ENCODE peak calls at places on chromosomes 3 and 15, in eight cellular contexts. One of them, this sample, is unnamed.

GRCh38 chr15:99481406-99481805 is 84.4 kb upstream of the MEF2A start:
- DNase-seq in Panc1: no peak
- DNase-seq in T1000: no peak
- DNase-seq in NCI-H1436: no peak
- DNase-seq in activated CD4-positive, alpha-beta T cell treated with anti-CD3 and anti-CD28 coated beads for 36 hours: no peak
- DNase-seq in cerebellar cortex: no peak
- DNase-seq in AG09309: no peak
- DNase-seq in stimulated activated CD4-positive, alpha-beta T cell treated with anti-CD3 and anti-CD28 coated beads, Interleukin-2, amount 100 ng/mL, for 48 hours: no peak
- DNase-seq in this sample: no peak

GRCh38 chr3:186219211-186219638 is 110.3 kb upstream of the ETV5 start:
- DNase-seq in stimulated activated CD4-positive, alpha-beta T cell treated with anti-CD3 and anti-CD28 coated beads, Interleukin-2, amount 100 ng/mL, for 48 hours: no peak
- DNase-seq in NCI-H1436: no peak
- DNase-seq in Panc1: no peak
- DNase-seq in T1000: no peak
- DNase-seq in cerebellar cortex: peak; percentile 53
- DNase-seq in AG09309: no peak
- DNase-seq in activated CD4-positive, alpha-beta T cell treated with anti-CD3 and anti-CD28 coated beads for 36 hours: no peak
- DNase-seq in this sample: peak; percentile 32

GRCh38 chr3:97815149-97815917 is 6.5 kb upstream of the CRYBG3 start:
- DNase-seq in NCI-H1436: no peak
- DNase-seq in Panc1: no peak
- DNase-seq in cerebellar cortex: no peak
- DNase-seq in stimulated activated CD4-positive, alpha-beta T cell treated with anti-CD3 and anti-CD28 coated beads, Interleukin-2, amount 100 ng/mL, for 48 hours: peak; percentile 14
- DNase-seq in AG09309: no peak
- DNase-seq in activated CD4-positive, alpha-beta T cell treated with anti-CD3 and anti-CD28 coated beads for 36 hours: peak; percentile 72
- DNase-seq in T1000: no peak
- DNase-seq in this sample: no peak

GRCh38 chr15:56765252-56765651 is 31.9 kb upstream of the ZNF280D start:
- DNase-seq in AG09309: no peak
- DNase-seq in NCI-H1436: no peak
- DNase-seq in activated CD4-positive, alpha-beta T cell treated with anti-CD3 and anti-CD28 coated beads for 36 hours: no peak
- DNase-seq in T1000: no peak
- DNase-seq in cerebellar cortex: no peak
- DNase-seq in stimulated activated CD4-positive, alpha-beta T cell treated with anti-CD3 and anti-CD28 coated beads, Interleukin-2, amount 100 ng/mL, for 48 hours: no peak
- DNase-seq in Panc1: no peak
- DNase-seq in this sample: no peak

GRCh38 chr3:190279690-190280089 is 42.6 kb downstream of the CLDN1 start:
- DNase-seq in NCI-H1436: no peak
- DNase-seq in T1000: no peak
- DNase-seq in cerebellar cortex: no peak
- DNase-seq in activated CD4-positive, alpha-beta T cell treated with anti-CD3 and anti-CD28 coated beads for 36 hours: no peak
- DNase-seq in stimulated activated CD4-positive, alpha-beta T cell treated with anti-CD3 and anti-CD28 coated beads, Interleukin-2, amount 100 ng/mL, for 48 hours: no peak
- DNase-seq in Panc1: no peak
- DNase-seq in AG09309: no peak
- DNase-seq in this sample: peak; percentile 4

GRCh38 chr3:11211531-11212300 is 57.4 kb downstream of the HRH1 start:
- DNase-seq in T1000: no peak
- DNase-seq in stimulated activated CD4-positive, alpha-beta T cell treated with anti-CD3 and anti-CD28 coated beads, Interleukin-2, amount 100 ng/mL, for 48 hours: no peak
- DNase-seq in Panc1: no peak
- DNase-seq in activated CD4-positive, alpha-beta T cell treated with anti-CD3 and anti-CD28 coated beads for 36 hours: no peak
- DNase-seq in AG09309: no peak
- DNase-seq in NCI-H1436: no peak
- DNase-seq in cerebellar cortex: no peak
- DNase-seq in this sample: peak; percentile 45

GRCh38 chr3:16945330-16945729 is 60.6 kb downstream of the PLCL2 start:
- DNase-seq in AG09309: no peak
- DNase-seq in stimulated activated CD4-positive, alpha-beta T cell treated with anti-CD3 and anti-CD28 coated beads, Interleukin-2, amount 100 ng/mL, for 48 hours: no peak
- DNase-seq in T1000: no peak
- DNase-seq in Panc1: no peak
- DNase-seq in cerebellar cortex: no peak
- DNase-seq in activated CD4-positive, alpha-beta T cell treated with anti-CD3 and anti-CD28 coated beads for 36 hours: no peak
- DNase-seq in NCI-H1436: no peak
- DNase-seq in this sample: no peak

GRCh38 chr3:56989434-56990294 is 70.8 kb upstream of the SPATA12 start:
- DNase-seq in NCI-H1436: no peak
- DNase-seq in activated CD4-positive, alpha-beta T cell treated with anti-CD3 and anti-CD28 coated beads for 36 hours: no peak
- DNase-seq in T1000: no peak
- DNase-seq in AG09309: no peak
- DNase-seq in stimulated activated CD4-positive, alpha-beta T cell treated with anti-CD3 and anti-CD28 coated beads, Interleukin-2, amount 100 ng/mL, for 48 hours: no peak
- DNase-seq in cerebellar cortex: no peak
- DNase-seq in Panc1: no peak
- DNase-seq in this sample: no peak

GRCh38 chr15:86772369-86773059 is 692.8 kb downstream of the AGBL1 start:
- DNase-seq in NCI-H1436: no peak
- DNase-seq in cerebellar cortex: no peak
- DNase-seq in T1000: no peak
- DNase-seq in Panc1: no peak
- DNase-seq in AG09309: no peak
- DNase-seq in activated CD4-positive, alpha-beta T cell treated with anti-CD3 and anti-CD28 coated beads for 36 hours: no peak
- DNase-seq in stimulated activated CD4-positive, alpha-beta T cell treated with anti-CD3 and anti-CD28 coated beads, Interleukin-2, amount 100 ng/mL, for 48 hours: no peak
- DNase-seq in this sample: no peak

GRCh38 chr3:154758109-154758868 is 321.8 kb upstream of the MME start:
- DNase-seq in NCI-H1436: peak; percentile 34
- DNase-seq in cerebellar cortex: peak; percentile 53
- DNase-seq in T1000: no peak
- DNase-seq in stimulated activated CD4-positive, alpha-beta T cell treated with anti-CD3 and anti-CD28 coated beads, Interleukin-2, amount 100 ng/mL, for 48 hours: no peak
- DNase-seq in AG09309: peak; percentile 24
- DNase-seq in activated CD4-positive, alpha-beta T cell treated with anti-CD3 and anti-CD28 coated beads for 36 hours: no peak
- DNase-seq in Panc1: no peak
- DNase-seq in this sample: no peak

GRCh38 chr3:52237006-52237658 is 1.8 kb downstream of the TWF2 start:
- DNase-seq in activated CD4-positive, alpha-beta T cell treated with anti-CD3 and anti-CD28 coated beads for 36 hours: no peak
- DNase-seq in stimulated activated CD4-positive, alpha-beta T cell treated with anti-CD3 and anti-CD28 coated beads, Interleukin-2, amount 100 ng/mL, for 48 hours: no peak
- DNase-seq in NCI-H1436: no peak
- DNase-seq in Panc1: no peak
- DNase-seq in AG09309: no peak
- DNase-seq in T1000: no peak
- DNase-seq in cerebellar cortex: no peak
- DNase-seq in this sample: no peak

GRCh38 chr3:57017481-57017880 is 43.0 kb upstream of the SPATA12 start:
- DNase-seq in Panc1: no peak
- DNase-seq in cerebellar cortex: no peak
- DNase-seq in activated CD4-positive, alpha-beta T cell treated with anti-CD3 and anti-CD28 coated beads for 36 hours: no peak
- DNase-seq in AG09309: no peak
- DNase-seq in stimulated activated CD4-positive, alpha-beta T cell treated with anti-CD3 and anti-CD28 coated beads, Interleukin-2, amount 100 ng/mL, for 48 hours: no peak
- DNase-seq in T1000: no peak
- DNase-seq in NCI-H1436: no peak
- DNase-seq in this sample: no peak

GRCh38 chr3:3365716-3366115 is 186.2 kb upstream of the CRBN start:
- DNase-seq in cerebellar cortex: no peak
- DNase-seq in T1000: no peak
- DNase-seq in Panc1: no peak
- DNase-seq in AG09309: no peak
- DNase-seq in stimulated activated CD4-positive, alpha-beta T cell treated with anti-CD3 and anti-CD28 coated beads, Interleukin-2, amount 100 ng/mL, for 48 hours: no peak
- DNase-seq in NCI-H1436: no peak
- DNase-seq in activated CD4-positive, alpha-beta T cell treated with anti-CD3 and anti-CD28 coated beads for 36 hours: no peak
- DNase-seq in this sample: no peak

GRCh38 chr3:177827517-177828249 is 630.4 kb upstream of the TBL1XR1 start:
- DNase-seq in T1000: peak; percentile 33
- DNase-seq in NCI-H1436: no peak
- DNase-seq in Panc1: no peak
- DNase-seq in AG09309: peak; percentile 71
- DNase-seq in activated CD4-positive, alpha-beta T cell treated with anti-CD3 and anti-CD28 coated beads for 36 hours: no peak
- DNase-seq in stimulated activated CD4-positive, alpha-beta T cell treated with anti-CD3 and anti-CD28 coated beads, Interleukin-2, amount 100 ng/mL, for 48 hours: no peak
- DNase-seq in cerebellar cortex: no peak
- DNase-seq in this sample: no peak

GRCh38 chr15:77010312-77010686 is 15.4 kb downstream of the PSTPIP1 start:
- DNase-seq in stimulated activated CD4-positive, alpha-beta T cell treated with anti-CD3 and anti-CD28 coated beads, Interleukin-2, amount 100 ng/mL, for 48 hours: no peak
- DNase-seq in AG09309: no peak
- DNase-seq in Panc1: no peak
- DNase-seq in cerebellar cortex: no peak
- DNase-seq in NCI-H1436: no peak
- DNase-seq in T1000: no peak
- DNase-seq in activated CD4-positive, alpha-beta T cell treated with anti-CD3 and anti-CD28 coated beads for 36 hours: no peak
- DNase-seq in this sample: no peak

GRCh38 chr15:96333194-96334016 is 2.9 kb downstream of the NR2F2 start:
- DNase-seq in activated CD4-positive, alpha-beta T cell treated with anti-CD3 and anti-CD28 coated beads for 36 hours: no peak
- DNase-seq in stimulated activated CD4-positive, alpha-beta T cell treated with anti-CD3 and anti-CD28 coated beads, Interleukin-2, amount 100 ng/mL, for 48 hours: no peak
- DNase-seq in T1000: no peak
- DNase-seq in cerebellar cortex: peak; percentile 49
- DNase-seq in NCI-H1436: no peak
- DNase-seq in AG09309: no peak
- DNase-seq in Panc1: no peak
- DNase-seq in this sample: peak; percentile 86

GRCh38 chr3:116186128-116186527 is 259.2 kb downstream of the LSAMP start:
- DNase-seq in AG09309: no peak
- DNase-seq in NCI-H1436: no peak
- DNase-seq in cerebellar cortex: no peak
- DNase-seq in stimulated activated CD4-positive, alpha-beta T cell treated with anti-CD3 and anti-CD28 coated beads, Interleukin-2, amount 100 ng/mL, for 48 hours: no peak
- DNase-seq in Panc1: no peak
- DNase-seq in T1000: no peak
- DNase-seq in activated CD4-positive, alpha-beta T cell treated with anti-CD3 and anti-CD28 coated beads for 36 hours: no peak
- DNase-seq in this sample: no peak

GRCh38 chr15:23067416-23067815 is 28.0 kb upstream of the TUBGCP5 start:
- DNase-seq in AG09309: no peak
- DNase-seq in NCI-H1436: no peak
- DNase-seq in stimulated activated CD4-positive, alpha-beta T cell treated with anti-CD3 and anti-CD28 coated beads, Interleukin-2, amount 100 ng/mL, for 48 hours: no peak
- DNase-seq in cerebellar cortex: no peak
- DNase-seq in activated CD4-positive, alpha-beta T cell treated with anti-CD3 and anti-CD28 coated beads for 36 hours: no peak
- DNase-seq in Panc1: no peak
- DNase-seq in T1000: no peak
- DNase-seq in this sample: no peak

GRCh38 chr3:182063742-182064141 is 352.0 kb downstream of the SOX2 start:
- DNase-seq in Panc1: no peak
- DNase-seq in stimulated activated CD4-positive, alpha-beta T cell treated with anti-CD3 and anti-CD28 coated beads, Interleukin-2, amount 100 ng/mL, for 48 hours: no peak
- DNase-seq in activated CD4-positive, alpha-beta T cell treated with anti-CD3 and anti-CD28 coated beads for 36 hours: no peak
- DNase-seq in NCI-H1436: no peak
- DNase-seq in cerebellar cortex: no peak
- DNase-seq in AG09309: no peak
- DNase-seq in T1000: no peak
- DNase-seq in this sample: no peak

GRCh38 chr3:64340636-64341240 is 115.5 kb upstream of the PRICKLE2 start:
- DNase-seq in Panc1: no peak
- DNase-seq in NCI-H1436: no peak
- DNase-seq in T1000: no peak
- DNase-seq in cerebellar cortex: no peak
- DNase-seq in AG09309: no peak
- DNase-seq in stimulated activated CD4-positive, alpha-beta T cell treated with anti-CD3 and anti-CD28 coated beads, Interleukin-2, amount 100 ng/mL, for 48 hours: no peak
- DNase-seq in activated CD4-positive, alpha-beta T cell treated with anti-CD3 and anti-CD28 coated beads for 36 hours: no peak
- DNase-seq in this sample: no peak

GRCh38 chr3:69484507-69485393 is 98.9 kb upstream of the FRMD4B start:
- DNase-seq in activated CD4-positive, alpha-beta T cell treated with anti-CD3 and anti-CD28 coated beads for 36 hours: no peak
- DNase-seq in stimulated activated CD4-positive, alpha-beta T cell treated with anti-CD3 and anti-CD28 coated beads, Interleukin-2, amount 100 ng/mL, for 48 hours: no peak
- DNase-seq in T1000: no peak
- DNase-seq in cerebellar cortex: no peak
- DNase-seq in NCI-H1436: no peak
- DNase-seq in AG09309: no peak
- DNase-seq in Panc1: no peak
- DNase-seq in this sample: no peak